ENCODE peak calls at places on chromosomes 2 and 18, in four cellular contexts. N is GM12878, K is heart right ventricle, C is pancreas. D is an unnamed sample. For H3K9me3, the result is how much of the 10 kb centered on the place peaks cover.

GRCh38 chr2:101725038-101725437 is 27.5 kb downstream of the MAP4K4 start:
- DNase-seq in C (no peak), N (no peak), K (no peak), D (no peak)

GRCh38 chr2:154960802-154961583 is 262.5 kb downstream of the KCNJ3 start:
- DNase-seq in K (no peak), N (peak), C (no peak), D (no peak)

GRCh38 chr2:234989183-234989701 is 37.4 kb downstream of the SH3BP4 start:
- DNase-seq in K (peak), C (peak), N (no peak), D (no peak)

GRCh38 chr2:57842531-57842930 is 204.1 kb upstream of the VRK2 start:
- DNase-seq in N (no peak), C (no peak), K (no peak), D (no peak)

GRCh38 chr2:44215827-44216226 is 47.2 kb downstream of the PPM1B start:
- DNase-seq in N (no peak), K (no peak), C (no peak), D (no peak)

GRCh38 chr2:7619203-7619602 is 702.0 kb downstream of the RNF144A start:
- DNase-seq in N (no peak), C (no peak), K (no peak), D (no peak)

GRCh38 chr18:37565985-37566478 is 434 bp upstream of the CELF4 start:
- DNase-seq in C (peak), N (no peak), K (peak), D (no peak)

GRCh38 chr2:2834530-2835254 is 503.6 kb upstream of the MYT1L start:
- DNase-seq in K (no peak), N (no peak), C (no peak), D (no peak)

GRCh38 chr2:60707750-60708371 is 48.2 kb upstream of the PAPOLG start:
- DNase-seq in N (peak), C (no peak), K (no peak), D (no peak)

GRCh38 chr2:95389256-95390119 is 13.0 kb upstream of the FAHD2A start:
- DNase-seq in N (no peak), C (peak), K (peak), D (peak)

GRCh38 chr2:95387358-95387757 is 15.2 kb upstream of the FAHD2A start:
- DNase-seq in K (no peak), N (no peak), C (no peak), D (no peak)

GRCh38 chr2:95388091-95388692 is 14.3 kb upstream of the FAHD2A start:
- DNase-seq in N (no peak), C (no peak), K (no peak), D (no peak)

GRCh38 chr2:95390272-95390880 is 12.1 kb upstream of the FAHD2A start:
- DNase-seq in N (no peak), C (no peak), K (no peak), D (no peak)

GRCh38 chr2:95388878-95389255 is 13.6 kb upstream of the FAHD2A start:
- DNase-seq in N (no peak), C (no peak), K (no peak), D (no peak)
- TF ChIP-seq CTCF in N (no peak), C (no peak), K (no peak), D (no peak)

GRCh38 chr2:88684519-88684918 is 7.0 kb upstream of the RPIA start:
- DNase-seq in C (no peak), K (no peak), N (no peak), D (no peak)

GRCh38 chr2:88687384-88687783 is 4.1 kb upstream of the RPIA start:
- DNase-seq in K (no peak), N (no peak), C (no peak), D (no peak)

GRCh38 chr2:88683160-88684021 is 8.1 kb upstream of the RPIA start:
- DNase-seq in N (no peak), K (no peak), C (no peak), D (no peak)

GRCh38 chr2:88690591-88691338 is 708 bp upstream of the RPIA start:
- DNase-seq in C (peak), N (no peak), K (peak), D (peak)

DNA sequence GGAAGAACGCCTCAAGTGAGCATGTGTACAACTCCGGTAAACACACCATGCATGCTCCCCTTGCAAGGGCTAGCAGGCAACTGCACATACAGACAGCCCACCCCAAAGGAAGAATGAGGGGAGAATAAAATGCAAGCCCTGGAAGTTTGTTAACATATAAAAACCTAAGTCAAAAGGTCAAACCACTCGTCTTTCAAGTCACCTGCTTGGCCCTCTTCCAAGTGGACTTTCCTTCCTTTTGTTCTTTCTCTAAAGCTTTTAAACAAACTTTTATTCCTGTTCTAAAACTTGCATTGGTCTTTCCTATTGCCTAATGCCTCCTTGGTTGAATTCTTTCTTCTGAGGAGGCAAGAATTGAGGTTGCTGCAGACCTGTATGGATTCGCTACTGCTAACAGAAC is 5.2 kb upstream of the RPIA start:
- DNase-seq in C (no peak), K (no peak), N (no peak), D (no peak)
- H3K9me3 ChIP-seq in C (under half), K (under half), N (under half), D (under half)

GRCh38 chr18:8450898-8451665 is 158.2 kb upstream of the RAB12 start:
- DNase-seq in N (no peak), C (no peak), K (peak), D (no peak)
- TF ChIP-seq CTCF in N (no peak), C (no peak), K (peak), D (no peak)

GRCh38 chr2:128037624-128038023 is 9.8 kb upstream of the SAP130 start:
- DNase-seq in K (no peak), C (no peak), N (no peak), D (no peak)
- H3K9me3 ChIP-seq in K (under half), C (under half), N (under half), D (under half)

GRCh38 chr2:135471106-135471505 is 59.9 kb downstream of the ZRANB3 start:
- DNase-seq in C (no peak), N (no peak), K (no peak), D (no peak)

GRCh38 chr2:135475128-135475527 is 55.9 kb downstream of the ZRANB3 start:
- DNase-seq in C (no peak), N (no peak), K (no peak), D (no peak)

GRCh38 chr2:135473567-135473966 is 57.5 kb downstream of the ZRANB3 start:
- DNase-seq in C (no peak), N (peak), K (no peak), D (no peak)
- TF ChIP-seq CTCF in C (no peak), N (peak), K (peak), D (peak)

DNA sequence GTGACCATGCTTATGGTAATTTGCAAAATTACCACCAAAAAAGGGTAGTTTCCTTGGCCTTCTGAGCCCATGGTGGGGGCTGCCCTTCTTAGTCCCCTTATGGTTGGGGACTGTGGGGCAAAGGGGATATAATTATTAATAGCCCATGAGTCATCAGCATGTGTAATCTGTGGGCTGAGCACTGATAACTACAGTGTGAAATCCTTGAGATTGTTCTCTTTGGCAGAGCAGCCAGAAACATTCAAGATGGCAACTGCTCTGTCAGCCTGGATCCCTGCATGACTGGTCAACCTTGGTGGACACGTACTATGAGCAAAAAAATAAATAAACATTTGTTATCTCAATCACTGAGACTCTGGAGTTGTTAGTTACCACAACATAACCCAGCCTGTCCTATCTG is 61.3 kb downstream of the MGAT4A start:
- DNase-seq in C (peak), N (no peak), K (no peak), D (no peak)
- H3K9me3 ChIP-seq in C (under half), N (under half), K (under half), D (under half)

GRCh38 chr18:13500227-13500865 is 226.0 kb downstream of the FAM210A start:
- DNase-seq in C (no peak), N (no peak), K (peak), D (no peak)
- TF ChIP-seq CTCF in C (no peak), N (no peak), K (peak), D (no peak)

DNA sequence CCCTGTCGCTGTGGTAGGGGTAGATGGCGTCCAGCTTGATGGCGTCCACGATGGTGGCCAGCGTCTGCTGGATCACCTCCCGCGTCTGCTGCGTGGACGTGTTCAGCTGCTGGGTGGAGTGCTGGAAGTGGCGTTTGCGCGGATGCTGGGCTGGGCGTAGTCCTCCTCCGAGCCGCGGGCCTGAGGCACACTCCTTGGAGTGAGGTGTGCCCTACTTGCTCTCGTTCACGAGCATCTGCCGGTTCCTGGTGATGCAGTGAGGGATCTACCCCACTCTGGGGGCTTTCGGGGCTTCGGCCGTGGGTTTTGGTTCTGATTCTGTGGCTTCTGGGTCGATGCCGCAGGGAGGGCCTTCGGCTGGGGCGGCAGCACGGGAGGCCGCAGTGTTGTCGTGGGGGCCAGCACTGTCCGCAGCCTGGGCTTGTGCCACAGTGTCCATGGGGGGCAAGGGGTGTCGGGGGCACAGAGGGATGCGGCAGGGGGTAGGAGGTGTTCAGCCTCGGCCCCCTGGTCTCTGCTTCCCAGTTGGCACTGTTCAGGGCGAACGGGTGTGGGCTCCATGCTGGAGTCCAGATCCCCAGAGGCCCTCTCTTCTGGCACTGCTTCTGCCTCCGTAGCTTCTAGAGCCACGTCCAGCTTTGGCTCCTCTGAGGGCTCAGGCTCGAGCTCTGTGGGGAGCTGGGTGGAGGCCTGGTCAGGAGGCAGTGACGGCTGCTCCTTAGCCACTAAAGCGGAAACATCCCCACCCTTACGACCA is 890.6 kb upstream of the LRRTM1 start:
- DNase-seq in N (no peak), C (no peak), K (no peak), D (no peak)
- H3K9me3 ChIP-seq in N (under half), C (under half), K (under half), D (under half)

GRCh38 chr2:224565452-224566035 is 19.6 kb downstream of the CUL3 start:
- DNase-seq in K (no peak), N (no peak), C (no peak), D (no peak)
- TF ChIP-seq CTCF in K (no peak), N (no peak), C (no peak), D (no peak)

D was measured in CD8-positive, alpha-beta T cell.